ENCODE peak calls at places on chromosome 16, in six cellular contexts. C, J, R, X, V and Z are unnamed samples.

GRCh38 chr16:56325956-56326355 is 99.4 kb downstream of the AMFR start:
- DNase-seq in C (no peak), J (no peak), R (no peak), X (no peak), V (no peak), Z (no peak)

GRCh38 chr16:85273293-85273692 is 161.0 kb upstream of the CIBAR2 start:
- DNase-seq in C (no peak), J (no peak), R (no peak), X (no peak), V (no peak), Z (no peak)

GRCh38 chr16:74759564-74759963 is 15.1 kb downstream of the FA2H start:
- DNase-seq in C (no peak), J (no peak), R (no peak), X (no peak), V (no peak), Z (no peak)

GRCh38 chr16:84045001-84045817 is 2.6 kb upstream of the SLC38A8 start:
- DNase-seq in C (no peak), J (no peak), R (peak), X (peak), V (no peak), Z (peak)

GRCh38 chr16:31181102-31181830 is 1.3 kb downstream of the FUS start:
- DNase-seq in C (peak), J (no peak), R (no peak), X (no peak), V (peak), Z (peak)

GRCh38 chr16:65547799-65548446 is 426.1 kb upstream of the CDH11 start:
- DNase-seq in C (peak), J (no peak), R (peak), X (peak), V (peak), Z (peak)

GRCh38 chr16:8714143-8714542 is 39.7 kb downstream of the ABAT start:
- DNase-seq in C (no peak), J (no peak), R (peak), X (no peak), V (no peak), Z (no peak)

GRCh38 chr16:67026570-67026969 is 2.4 kb upstream of the CBFB start:
- DNase-seq in C (no peak), J (no peak), R (no peak), X (no peak), V (no peak), Z (no peak)

GRCh38 chr16:27238591-27238990 is 30.0 kb downstream of the NSMCE1 start:
- DNase-seq in C (no peak), J (no peak), R (no peak), X (no peak), V (no peak), Z (peak)

GRCh38 chr16:53465606-53466290 is 31.5 kb downstream of the RBL2 start:
- DNase-seq in C (peak), J (no peak), R (no peak), X (no peak), V (peak), Z (peak)

GRCh38 chr16:68408967-68409366 is 39.3 kb downstream of the SMPD3 start:
- DNase-seq in C (no peak), J (no peak), R (no peak), X (no peak), V (no peak), Z (no peak)

GRCh38 chr16:67673712-67674580 is 7.3 kb downstream of the C16orf86 start:
- DNase-seq in C (no peak), J (no peak), R (no peak), X (peak), V (no peak), Z (peak)

GRCh38 chr16:31499928-31500327 is 8.3 kb downstream of the RUSF1 start:
- DNase-seq in C (no peak), J (no peak), R (no peak), X (no peak), V (no peak), Z (no peak)

GRCh38 chr16:68993885-68994284 is 111.6 kb upstream of the HAS3 start:
- DNase-seq in C (peak), J (no peak), R (no peak), X (no peak), V (peak), Z (peak)

GRCh38 chr16:51306116-51306515 is 155.0 kb upstream of the SALL1 start:
- DNase-seq in C (no peak), J (no peak), R (no peak), X (no peak), V (no peak), Z (no peak)

GRCh38 chr16:88130016-88130415 is 178.8 kb downstream of the BANP start:
- DNase-seq in C (no peak), J (no peak), R (no peak), X (no peak), V (no peak), Z (no peak)

GRCh38 chr16:30145692-30146091 is 22.7 kb upstream of the MAPK3 start:
- DNase-seq in C (no peak), J (no peak), R (no peak), X (no peak), V (no peak), Z (peak)

GRCh38 chr16:15948532-15949209 is 745 bp upstream of the ABCC1 start:
- DNase-seq in C (no peak), J (no peak), R (peak), X (no peak), V (no peak), Z (no peak)

GRCh38 chr16:57538235-57538711 is 1.9 kb upstream of the CCDC102A start:
- DNase-seq in C (no peak), J (no peak), R (no peak), X (peak), V (no peak), Z (peak)

GRCh38 chr16:49748322-49748721 is 107.6 kb downstream of the ZNF423 start:
- DNase-seq in C (no peak), J (no peak), R (no peak), X (no peak), V (no peak), Z (no peak)

GRCh38 chr16:14562691-14563491 is 67.2 kb downstream of the PARN start:
- DNase-seq in C (peak), J (no peak), R (no peak), X (no peak), V (no peak), Z (no peak)